ENCODE peak calls at places on chromosome 17, in seven cellular contexts. P, W, E, A, J, Q and L are unnamed samples.

GRCh38 chr17:8128125-8128784 is 4.3 kb upstream of the HES7 start:
- DNase-seq in P (no peak), W (no peak), E (no peak), A (no peak), J (no peak), Q (no peak), L (no peak)

GRCh38 chr17:4947411-4948165 is 742 bp downstream of the PFN1 start:
- DNase-seq in P (no peak), W (no peak), E (peak; percentile 69), A (peak; percentile 79), J (no peak), Q (peak; percentile 70), L (peak; percentile 35)

GRCh38 chr17:39527220-39527813 is 66.0 kb downstream of the CDK12 start:
- DNase-seq in P (no peak), W (no peak), E (peak; percentile 25), A (no peak), J (no peak), Q (no peak), L (no peak)

GRCh38 chr17:28499366-28499668 is 6.8 kb upstream of the FOXN1 start:
- DNase-seq in P (no peak), W (no peak), E (no peak), A (no peak), J (no peak), Q (peak; percentile 69), L (no peak)

GRCh38 chr17:8122923-8123694 is 797 bp downstream of the HES7 start:
- DNase-seq in P (no peak), W (no peak), E (peak; percentile 49), A (peak; percentile 62), J (no peak), Q (no peak), L (peak; percentile 28)

GRCh38 chr17:44956998-44957981 is 9.7 kb upstream of the KIF18B start:
- DNase-seq in P (no peak), W (no peak), E (no peak), A (no peak), J (no peak), Q (no peak), L (no peak)

GRCh38 chr17:70808596-70808995 is 639.3 kb downstream of the KCNJ2 start:
- DNase-seq in P (no peak), W (no peak), E (no peak), A (no peak), J (no peak), Q (no peak), L (no peak)

GRCh38 chr17:39668141-39668924 is at the start of gene PNMT:
- DNase-seq in P (no peak), W (no peak), E (peak; percentile 59), A (peak; percentile 85), J (peak; percentile 13), Q (peak; percentile 83), L (peak; percentile 78)

GRCh38 chr17:83115202-83115651 is 35.8 kb downstream of the METRNL start:
- DNase-seq in P (no peak), W (no peak), E (no peak), A (no peak), J (no peak), Q (no peak), L (no peak)

GRCh38 chr17:74599531-74599939 is 7.5 kb upstream of the CD300LD start:
- DNase-seq in P (no peak), W (no peak), E (no peak), A (no peak), J (no peak), Q (no peak), L (no peak)

GRCh38 chr17:59154335-59154720 is 658 bp downstream of the SKA2 start:
- DNase-seq in P (no peak), W (peak; percentile 30), E (peak; percentile 56), A (peak; percentile 41), J (no peak), Q (peak; percentile 37), L (peak; percentile 37)

GRCh38 chr17:16425698-16426659 is 10.6 kb downstream of the TRPV2 start:
- DNase-seq in P (no peak), W (no peak), E (peak; percentile 40), A (no peak), J (no peak), Q (peak; percentile 40), L (no peak)

GRCh38 chr17:44067547-44067945 is 1.1 kb upstream of the LSM12 start:
- DNase-seq in P (no peak), W (no peak), E (no peak), A (no peak), J (no peak), Q (no peak), L (no peak)

GRCh38 chr17:52024296-52024870 is 134.1 kb downstream of the CA10 start:
- DNase-seq in P (no peak), W (no peak), E (no peak), A (no peak), J (no peak), Q (no peak), L (no peak)

GRCh38 chr17:77695386-77695785 is 263.1 kb upstream of the TNRC6C start:
- DNase-seq in P (no peak), W (no peak), E (no peak), A (no peak), J (no peak), Q (no peak), L (no peak)

GRCh38 chr17:22703204-22703603 is 1010.9 kb downstream of the KCNJ18 start:
- DNase-seq in P (no peak), W (no peak), E (no peak), A (no peak), J (no peak), Q (no peak), L (no peak)

GRCh38 chr17:319266-319665 is 33.3 kb downstream of the RPH3AL start:
- DNase-seq in P (no peak), W (no peak), E (no peak), A (no peak), J (no peak), Q (no peak), L (no peak)

GRCh38 chr17:75991396-75991795 is 9.3 kb upstream of the CDK3 start:
- DNase-seq in P (no peak), W (no peak), E (no peak), A (no peak), J (no peak), Q (no peak), L (no peak)

GRCh38 chr17:3981455-3981854 is 17.2 kb upstream of the ATP2A3 start:
- DNase-seq in P (no peak), W (no peak), E (no peak), A (no peak), J (no peak), Q (no peak), L (no peak)

GRCh38 chr17:75559958-75560533 is 27.6 kb upstream of the MYO15B start:
- DNase-seq in P (no peak), W (no peak), E (no peak), A (no peak), J (no peak), Q (no peak), L (no peak)

GRCh38 chr17:10115536-10115932 is 82.9 kb downstream of the GAS7 start:
- DNase-seq in P (no peak), W (no peak), E (no peak), A (no peak), J (no peak), Q (no peak), L (no peak)

GRCh38 chr17:82930924-82931695 is 91.3 kb upstream of the ZNF750 start:
- DNase-seq in P (no peak), W (no peak), E (no peak), A (no peak), J (no peak), Q (peak; percentile 17), L (no peak)

GRCh38 chr17:31475378-31476162 is 84.1 kb downstream of the RAB11FIP4 start:
- DNase-seq in P (no peak), W (no peak), E (no peak), A (no peak), J (no peak), Q (no peak), L (no peak)

GRCh38 chr17:78748048-78748729 is 33.9 kb downstream of the CYTH1 start:
- DNase-seq in P (no peak), W (peak; percentile 61), E (peak; percentile 41), A (peak; percentile 72), J (no peak), Q (no peak), L (no peak)

GRCh38 chr17:4576729-4577322 is 7.5 kb upstream of the SMTNL2 start:
- DNase-seq in P (no peak), W (no peak), E (no peak), A (no peak), J (no peak), Q (no peak), L (peak; percentile 77)